ENCODE peak calls at places on chromosomes 4 and X, in four cellular contexts. One of them, this sample, is unnamed.

GRCh38 chr4:152968806-152969394 is 32.8 kb downstream of the FHDC1 start:
- DNase-seq in left ventricle myocardium inferior: no peak
- DNase-seq in cardiac fibroblast: peak; percentile 28
- DNase-seq in tibial nerve: no peak
- DNase-seq in this sample: no peak

GRCh38 chr4:10582059-10582686 is 102.4 kb downstream of the CLNK start:
- DNase-seq in left ventricle myocardium inferior: no peak
- DNase-seq in cardiac fibroblast: peak; percentile 71
- DNase-seq in tibial nerve: peak; percentile 31
- DNase-seq in this sample: no peak

GRCh38 chrX:47497274-47497673 is 14.3 kb upstream of the ZNF41 start:
- DNase-seq in left ventricle myocardium inferior: no peak
- DNase-seq in cardiac fibroblast: peak; percentile 67
- DNase-seq in tibial nerve: no peak
- DNase-seq in this sample: no peak

GRCh38 chrX:147902270-147902669 is 9.4 kb upstream of the FMR1 start:
- DNase-seq in left ventricle myocardium inferior: no peak
- DNase-seq in cardiac fibroblast: no peak
- DNase-seq in tibial nerve: no peak
- DNase-seq in this sample: no peak

GRCh38 chr4:41216294-41217019 is 2.1 kb upstream of the APBB2 start:
- DNase-seq in left ventricle myocardium inferior: peak; percentile 61
- DNase-seq in cardiac fibroblast: peak; percentile 72
- DNase-seq in tibial nerve: no peak
- DNase-seq in this sample: peak; percentile 32

GRCh38 chrX:12469296-12469695 is 321.9 kb upstream of the PRPS2 start:
- DNase-seq in left ventricle myocardium inferior: no peak
- DNase-seq in cardiac fibroblast: no peak
- DNase-seq in tibial nerve: no peak
- DNase-seq in this sample: no peak

GRCh38 chrX:129323115-129323514 is 200.2 kb downstream of the SMARCA1 start:
- DNase-seq in left ventricle myocardium inferior: no peak
- DNase-seq in cardiac fibroblast: peak; percentile 0
- DNase-seq in tibial nerve: no peak
- DNase-seq in this sample: no peak

GRCh38 chrX:47218920-47219815 is 687 bp downstream of the CDK16 start:
- DNase-seq in left ventricle myocardium inferior: peak; percentile 38
- DNase-seq in cardiac fibroblast: no peak
- DNase-seq in tibial nerve: no peak
- DNase-seq in this sample: no peak

GRCh38 chrX:153766871-153767673 is 3.0 kb downstream of the PLXNB3 start:
- DNase-seq in left ventricle myocardium inferior: no peak
- DNase-seq in cardiac fibroblast: no peak
- DNase-seq in tibial nerve: no peak
- DNase-seq in this sample: no peak

GRCh38 chr4:8681391-8681790 is 88.8 kb downstream of the CPZ start:
- DNase-seq in left ventricle myocardium inferior: no peak
- DNase-seq in cardiac fibroblast: no peak
- DNase-seq in tibial nerve: peak; percentile 8
- DNase-seq in this sample: no peak

GRCh38 chr4:26787461-26788340 is 72.9 kb upstream of the STIM2 start:
- DNase-seq in left ventricle myocardium inferior: peak; percentile 31
- DNase-seq in cardiac fibroblast: peak; percentile 84
- DNase-seq in tibial nerve: no peak
- DNase-seq in this sample: peak; percentile 55

GRCh38 chr4:176920694-176921093 is 128.0 kb upstream of the VEGFC start:
- DNase-seq in left ventricle myocardium inferior: no peak
- DNase-seq in cardiac fibroblast: peak; percentile 88
- DNase-seq in tibial nerve: no peak
- DNase-seq in this sample: no peak

GRCh38 chrX:13360146-13360545 is 40.3 kb upstream of the ATXN3L start:
- DNase-seq in left ventricle myocardium inferior: peak; percentile 31
- DNase-seq in cardiac fibroblast: no peak
- DNase-seq in tibial nerve: no peak
- DNase-seq in this sample: no peak

GRCh38 chr4:88841635-88842034 is 144.0 kb upstream of the NAP1L5 start:
- DNase-seq in left ventricle myocardium inferior: no peak
- DNase-seq in cardiac fibroblast: peak; percentile 67
- DNase-seq in tibial nerve: no peak
- DNase-seq in this sample: no peak

GRCh38 chr4:122978109-122978508 is 55.7 kb upstream of the NUDT6 start:
- DNase-seq in left ventricle myocardium inferior: no peak
- DNase-seq in cardiac fibroblast: no peak
- DNase-seq in tibial nerve: no peak
- DNase-seq in this sample: no peak

GRCh38 chr4:40241936-40242590 is 45.2 kb downstream of the RHOH start:
- DNase-seq in left ventricle myocardium inferior: no peak
- DNase-seq in cardiac fibroblast: no peak
- DNase-seq in tibial nerve: no peak
- DNase-seq in this sample: no peak

GRCh38 chrX:13482764-13483552 is 86.4 kb upstream of the EGFL6 start:
- DNase-seq in left ventricle myocardium inferior: no peak
- DNase-seq in cardiac fibroblast: peak; percentile 46
- DNase-seq in tibial nerve: no peak
- DNase-seq in this sample: no peak

GRCh38 chr4:11489449-11490083 is 60.9 kb upstream of the HS3ST1 start:
- DNase-seq in left ventricle myocardium inferior: no peak
- DNase-seq in cardiac fibroblast: no peak
- DNase-seq in tibial nerve: no peak
- DNase-seq in this sample: no peak

GRCh38 chr4:1556541-1557220 is 127.4 kb downstream of the FAM53A start:
- DNase-seq in left ventricle myocardium inferior: no peak
- DNase-seq in cardiac fibroblast: no peak
- DNase-seq in tibial nerve: no peak
- DNase-seq in this sample: no peak

GRCh38 chr4:141307241-141307689 is 86.6 kb downstream of the ZNF330 start:
- DNase-seq in left ventricle myocardium inferior: peak; percentile 30
- DNase-seq in cardiac fibroblast: peak; percentile 74
- DNase-seq in tibial nerve: peak; percentile 28
- DNase-seq in this sample: peak; percentile 67

GRCh38 chrX:40145670-40146470 is 48.1 kb upstream of the BCOR start:
- DNase-seq in left ventricle myocardium inferior: no peak
- DNase-seq in cardiac fibroblast: no peak
- DNase-seq in tibial nerve: no peak
- DNase-seq in this sample: no peak

GRCh38 chrX:14964500-14964899 is 91.3 kb downstream of the MOSPD2 start:
- DNase-seq in left ventricle myocardium inferior: no peak
- DNase-seq in cardiac fibroblast: peak; percentile 26
- DNase-seq in tibial nerve: no peak
- DNase-seq in this sample: no peak

GRCh38 chr4:3472411-3473141 is 9.5 kb downstream of the DOK7 start:
- DNase-seq in left ventricle myocardium inferior: no peak
- DNase-seq in cardiac fibroblast: no peak
- DNase-seq in tibial nerve: no peak
- DNase-seq in this sample: no peak

GRCh38 chr4:38980903-38981676 is 51.1 kb downstream of the TMEM156 start:
- DNase-seq in left ventricle myocardium inferior: no peak
- DNase-seq in cardiac fibroblast: peak; percentile 92
- DNase-seq in tibial nerve: no peak
- DNase-seq in this sample: no peak

GRCh38 chr4:123783936-123784335 is 387.3 kb downstream of the SPRY1 start:
- DNase-seq in left ventricle myocardium inferior: no peak
- DNase-seq in cardiac fibroblast: peak; percentile 61
- DNase-seq in tibial nerve: no peak
- DNase-seq in this sample: no peak

GRCh38 chr4:95524722-95525121 is 24.1 kb downstream of the UNC5C start:
- DNase-seq in left ventricle myocardium inferior: no peak
- DNase-seq in cardiac fibroblast: no peak
- DNase-seq in tibial nerve: no peak
- DNase-seq in this sample: no peak

GRCh38 chr4:174592256-174592984 is 70.1 kb upstream of the HPGD start:
- DNase-seq in left ventricle myocardium inferior: no peak
- DNase-seq in cardiac fibroblast: peak; percentile 9
- DNase-seq in tibial nerve: no peak
- DNase-seq in this sample: peak; percentile 8

GRCh38 chrX:119784747-119785446 is 6.5 kb downstream of the RPL39 start:
- DNase-seq in left ventricle myocardium inferior: no peak
- DNase-seq in cardiac fibroblast: peak; percentile 47
- DNase-seq in tibial nerve: no peak
- DNase-seq in this sample: no peak
- TF ChIP-seq CTCF in left ventricle myocardium inferior: peak; percentile 44
- TF ChIP-seq CTCF in cardiac fibroblast: peak; percentile 74
- TF ChIP-seq CTCF in tibial nerve: peak; percentile 21
- TF ChIP-seq CTCF in this sample: peak; percentile 59

GRCh38 chr4:137063961-137064360 is 468.3 kb downstream of the PCDH18 start:
- DNase-seq in left ventricle myocardium inferior: no peak
- DNase-seq in cardiac fibroblast: no peak
- DNase-seq in tibial nerve: no peak
- DNase-seq in this sample: no peak

GRCh38 chr4:137070614-137071013 is 461.7 kb downstream of the PCDH18 start:
- DNase-seq in left ventricle myocardium inferior: no peak
- DNase-seq in cardiac fibroblast: no peak
- DNase-seq in tibial nerve: no peak
- DNase-seq in this sample: no peak

GRCh38 chr4:137065306-137065705 is 467.0 kb downstream of the PCDH18 start:
- DNase-seq in left ventricle myocardium inferior: no peak
- DNase-seq in cardiac fibroblast: peak; percentile 18
- DNase-seq in tibial nerve: no peak
- DNase-seq in this sample: peak; percentile 12

DNA sequence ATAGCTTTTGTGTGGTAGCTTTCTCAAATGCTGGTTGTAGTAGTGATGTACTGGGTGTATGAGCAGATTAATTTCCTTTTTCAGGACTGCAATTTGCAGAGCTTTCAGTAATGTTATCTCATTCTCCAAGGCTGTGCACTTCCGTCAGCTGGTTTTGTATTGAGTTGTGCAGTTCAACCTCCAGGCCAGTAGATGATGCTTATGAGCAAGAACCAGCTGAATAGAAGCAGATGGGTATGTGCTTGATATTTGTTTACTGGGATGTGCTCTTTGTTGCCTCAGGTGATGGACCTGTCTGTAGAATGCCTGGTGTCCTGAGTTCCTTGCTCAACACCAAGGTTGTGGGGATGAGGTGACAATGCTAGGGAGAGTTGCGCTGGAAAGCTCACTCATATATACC is 462.8 kb downstream of the PCDH18 start:
- DNase-seq in left ventricle myocardium inferior: no peak
- DNase-seq in cardiac fibroblast: no peak
- DNase-seq in tibial nerve: no peak
- DNase-seq in this sample: no peak
- TF ChIP-seq CTCF in left ventricle myocardium inferior: no peak
- TF ChIP-seq CTCF in cardiac fibroblast: no peak
- TF ChIP-seq CTCF in tibial nerve: no peak
- TF ChIP-seq CTCF in this sample: no peak

GRCh38 chrX:150688911-150689451 is 4.2 kb upstream of the MTMR1 start:
- DNase-seq in left ventricle myocardium inferior: no peak
- DNase-seq in cardiac fibroblast: peak; percentile 94
- DNase-seq in tibial nerve: no peak
- DNase-seq in this sample: no peak

GRCh38 chrX:150680974-150681373 is 12.2 kb upstream of the MTMR1 start:
- DNase-seq in left ventricle myocardium inferior: no peak
- DNase-seq in cardiac fibroblast: peak; percentile 44
- DNase-seq in tibial nerve: no peak
- DNase-seq in this sample: no peak

GRCh38 chrX:150683112-150683511 is 10.1 kb upstream of the MTMR1 start:
- DNase-seq in left ventricle myocardium inferior: no peak
- DNase-seq in cardiac fibroblast: no peak
- DNase-seq in tibial nerve: no peak
- DNase-seq in this sample: no peak

DNA sequence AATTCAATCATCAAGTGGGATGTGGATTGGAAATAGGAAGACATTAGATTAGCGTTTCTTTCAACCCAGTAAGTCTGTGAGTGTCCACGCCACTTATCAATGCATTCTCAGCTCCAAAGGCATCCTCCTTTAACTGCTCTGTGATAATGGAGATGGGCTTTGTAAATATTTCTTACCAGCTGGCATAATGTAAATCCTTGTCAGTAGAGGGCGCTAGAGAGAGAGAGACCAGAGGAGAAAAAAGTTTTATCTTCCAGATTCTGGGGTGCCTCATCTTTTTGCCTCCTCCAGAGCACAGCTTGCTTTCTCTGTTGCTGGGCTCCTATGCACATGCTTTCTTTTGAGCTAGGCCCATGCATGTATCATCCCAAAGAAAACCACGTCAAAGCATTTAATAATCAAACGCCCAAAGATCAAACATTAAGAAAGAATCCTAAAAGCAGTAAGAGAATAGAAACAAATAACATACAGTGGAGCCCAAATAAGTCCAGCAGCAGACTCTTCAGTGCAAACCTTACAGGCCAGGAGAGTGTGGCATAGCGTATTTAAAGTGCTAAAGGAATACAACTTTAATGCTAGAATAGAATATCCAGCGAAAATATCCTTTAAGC is 9.6 kb upstream of the MTMR1 start:
- DNase-seq in left ventricle myocardium inferior: no peak
- DNase-seq in cardiac fibroblast: peak; percentile 58
- DNase-seq in tibial nerve: no peak
- DNase-seq in this sample: no peak
- TF ChIP-seq CTCF in left ventricle myocardium inferior: peak; percentile 58
- TF ChIP-seq CTCF in cardiac fibroblast: peak; percentile 56
- TF ChIP-seq CTCF in tibial nerve: no peak
- TF ChIP-seq CTCF in this sample: peak; percentile 63

GRCh38 chr4:6716958-6717655 is 1.1 kb downstream of the BLOC1S4 start:
- DNase-seq in left ventricle myocardium inferior: no peak
- DNase-seq in cardiac fibroblast: no peak
- DNase-seq in tibial nerve: no peak
- DNase-seq in this sample: no peak

GRCh38 chr4:6714954-6715353 is 1.0 kb upstream of the BLOC1S4 start:
- DNase-seq in left ventricle myocardium inferior: no peak
- DNase-seq in cardiac fibroblast: no peak
- DNase-seq in tibial nerve: no peak
- DNase-seq in this sample: no peak

GRCh38 chr4:6715704-6716017 is 313 bp upstream of the BLOC1S4 start:
- DNase-seq in left ventricle myocardium inferior: no peak
- DNase-seq in cardiac fibroblast: no peak
- DNase-seq in tibial nerve: no peak
- DNase-seq in this sample: no peak

GRCh38 chr4:6718932-6719610 is 3.1 kb downstream of the BLOC1S4 start:
- DNase-seq in left ventricle myocardium inferior: no peak
- DNase-seq in cardiac fibroblast: no peak
- DNase-seq in tibial nerve: no peak
- DNase-seq in this sample: no peak

GRCh38 chr4:6716018-6716911 is at the start of gene BLOC1S4:
- DNase-seq in left ventricle myocardium inferior: peak; percentile 87
- DNase-seq in cardiac fibroblast: peak; percentile 93
- DNase-seq in tibial nerve: peak; percentile 73
- DNase-seq in this sample: peak; percentile 68
- TF ChIP-seq CTCF in left ventricle myocardium inferior: peak; percentile 36
- TF ChIP-seq CTCF in cardiac fibroblast: no peak
- TF ChIP-seq CTCF in tibial nerve: peak; percentile 44
- TF ChIP-seq CTCF in this sample: no peak

GRCh38 chr4:107666134-107666533 is 53.9 kb downstream of the PAPSS1 start:
- DNase-seq in left ventricle myocardium inferior: no peak
- DNase-seq in cardiac fibroblast: peak; percentile 59
- DNase-seq in tibial nerve: no peak
- DNase-seq in this sample: peak; percentile 18
- TF ChIP-seq CTCF in left ventricle myocardium inferior: peak; percentile 53
- TF ChIP-seq CTCF in cardiac fibroblast: peak; percentile 27
- TF ChIP-seq CTCF in tibial nerve: no peak
- TF ChIP-seq CTCF in this sample: peak; percentile 47

This sample was measured in retinal pigment epithelial cell.